ENCODE peak calls at places on chromosomes 11 and 22, in six cellular contexts. I, Q, L, H, M and P are unnamed samples.

GRCh38 chr11:96149743-96150555 is 193.0 kb downstream of the MAML2 start:
- DNase-seq in I (no peak), Q (no peak), L (no peak), H (no peak), M (no peak), P (no peak)

GRCh38 chr22:32325416-32325801 is 32.3 kb upstream of the RFPL3 start:
- DNase-seq in I (no peak), Q (no peak), L (peak), H (no peak), M (no peak), P (no peak)

GRCh38 chr11:65482306-65482850 is 16.5 kb upstream of the MALAT1 start:
- DNase-seq in I (no peak), Q (no peak), L (no peak), H (peak), M (no peak), P (no peak)

GRCh38 chr22:27358096-27358870 is 443.3 kb downstream of the MN1 start:
- DNase-seq in I (no peak), Q (no peak), L (peak), H (no peak), M (no peak), P (no peak)

GRCh38 chr22:46499798-46500174 is 37.6 kb downstream of the CELSR1 start:
- DNase-seq in I (no peak), Q (no peak), L (no peak), H (no peak), M (no peak), P (no peak)

GRCh38 chr11:12674936-12675696 is 895 bp downstream of the TEAD1 start:
- DNase-seq in I (no peak), Q (peak), L (peak), H (peak), M (no peak), P (peak)

GRCh38 chr11:63609971-63610580 is 4.2 kb downstream of the PLAAT3 start:
- DNase-seq in I (no peak), Q (peak), L (no peak), H (no peak), M (no peak), P (no peak)

GRCh38 chr11:90512846-90513245 is 290.0 kb upstream of the CHORDC1 start:
- DNase-seq in I (no peak), Q (no peak), L (no peak), H (no peak), M (no peak), P (no peak)

GRCh38 chr11:78078218-78079167 is 1.2 kb downstream of the NDUFC2 start:
- DNase-seq in I (no peak), Q (no peak), L (no peak), H (no peak), M (no peak), P (no peak)

GRCh38 chr11:5929571-5929970 is 12.5 kb upstream of the OR56A3 start:
- DNase-seq in I (no peak), Q (no peak), L (no peak), H (no peak), M (no peak), P (no peak)

GRCh38 chr22:22228921-22229320 is 15.7 kb upstream of the VPREB1 start:
- DNase-seq in I (no peak), Q (no peak), L (no peak), H (no peak), M (no peak), P (no peak)

GRCh38 chr11:72975778-72976520 is 161.7 kb downstream of the ATG16L2 start:
- DNase-seq in I (no peak), Q (no peak), L (no peak), H (no peak), M (no peak), P (no peak)

GRCh38 chr22:28025333-28025732 is 106.3 kb upstream of the PITPNB start:
- DNase-seq in I (no peak), Q (no peak), L (no peak), H (peak), M (no peak), P (no peak)

GRCh38 chr11:1746516-1746931 is 3.9 kb downstream of the IFITM10 start:
- DNase-seq in I (no peak), Q (peak), L (no peak), H (no peak), M (no peak), P (no peak)

GRCh38 chr22:27952091-27952490 is 33.0 kb upstream of the PITPNB start:
- DNase-seq in I (no peak), Q (peak), L (no peak), H (no peak), M (no peak), P (no peak)

GRCh38 chr11:65434057-65434666 is 11.6 kb downstream of the NEAT1 start:
- DNase-seq in I (no peak), Q (no peak), L (no peak), H (no peak), M (no peak), P (no peak)

GRCh38 chr11:44190883-44191230 is 95.4 kb downstream of the EXT2 start:
- DNase-seq in I (no peak), Q (no peak), L (no peak), H (no peak), M (no peak), P (no peak)

GRCh38 chr11:44759743-44760476 is 33.1 kb downstream of the TSPAN18 start:
- DNase-seq in I (no peak), Q (no peak), L (no peak), H (no peak), M (no peak), P (no peak)

GRCh38 chr22:41766476-41766875 is 34.0 kb upstream of the CCDC134 start:
- DNase-seq in I (no peak), Q (no peak), L (no peak), H (no peak), M (no peak), P (no peak)

GRCh38 chr11:9569588-9570164 is 3.8 kb upstream of the WEE1 start:
- DNase-seq in I (no peak), Q (no peak), L (no peak), H (no peak), M (no peak), P (no peak)

GRCh38 chr11:108117746-108118371 is 3.5 kb upstream of the ACAT1 start:
- DNase-seq in I (no peak), Q (no peak), L (peak), H (no peak), M (no peak), P (no peak)

GRCh38 chr11:68843052-68843561 is 1.4 kb upstream of the CPT1A start:
- DNase-seq in I (no peak), Q (peak), L (no peak), H (no peak), M (no peak), P (peak)

GRCh38 chr11:75424396-75424795 is 8.6 kb downstream of the KLHL35 start:
- DNase-seq in I (no peak), Q (no peak), L (no peak), H (no peak), M (no peak), P (no peak)

GRCh38 chr11:77411717-77412441 is 62.0 kb downstream of the PAK1 start:
- DNase-seq in I (peak), Q (peak), L (no peak), H (peak), M (peak), P (peak)

GRCh38 chr11:47056261-47056915 is 119.8 kb downstream of the CSTPP1 start:
- DNase-seq in I (no peak), Q (peak), L (no peak), H (no peak), M (no peak), P (no peak)

GRCh38 chr11:71947498-71947897 is 18.7 kb downstream of the RNF121 start:
- DNase-seq in I (no peak), Q (no peak), L (no peak), H (no peak), M (no peak), P (no peak)

GRCh38 chr11:77418155-77418980 is 55.5 kb downstream of the PAK1 start:
- DNase-seq in I (no peak), Q (no peak), L (no peak), H (no peak), M (no peak), P (no peak)

GRCh38 chr11:13970986-13971385 is 8.5 kb downstream of the SPON1 start:
- DNase-seq in I (no peak), Q (no peak), L (peak), H (no peak), M (no peak), P (peak)

GRCh38 chr11:75024764-75025211 is 36.1 kb downstream of the NEU3 start:
- DNase-seq in I (no peak), Q (peak), L (no peak), H (peak), M (no peak), P (no peak)

GRCh38 chr11:68567553-68567952 is 107.0 kb downstream of the PPP6R3 start:
- DNase-seq in I (no peak), Q (no peak), L (no peak), H (no peak), M (no peak), P (no peak)

GRCh38 chr11:113957016-113957415 is 17.9 kb upstream of the HTR3A start:
- DNase-seq in I (no peak), Q (no peak), L (no peak), H (no peak), M (no peak), P (no peak)

GRCh38 chr22:41898645-41899044 is 16.2 kb downstream of the SHISA8 start:
- DNase-seq in I (no peak), Q (no peak), L (no peak), H (no peak), M (no peak), P (no peak)

GRCh38 chr22:46560696-46561295 is 23.4 kb upstream of the CELSR1 start:
- DNase-seq in I (no peak), Q (no peak), L (no peak), H (no peak), M (no peak), P (no peak)

GRCh38 chr11:83819936-83820549 is 533.9 kb upstream of the CCDC90B start:
- DNase-seq in I (no peak), Q (peak), L (peak), H (no peak), M (no peak), P (no peak)

GRCh38 chr11:17328856-17329490 is 22.6 kb upstream of the NCR3LG1 start:
- DNase-seq in I (no peak), Q (no peak), L (peak), H (no peak), M (no peak), P (no peak)